ENCODE peak calls at places on chromosomes 12 and 14, in seven cellular contexts. One of them, this sample, is unnamed.

GRCh38 chr14:23058654-23059504 is 1.6 kb upstream of the CDH24 start:
- DNase-seq in NCI-H2171 treated with DMSO at 0.1 percent for 48 hours: no peak
- DNase-seq in smooth muscle cell of the brain vasculature: no peak
- DNase-seq in stimulated activated CD4-positive, alpha-beta T cell treated with anti-CD3 and anti-CD28 coated beads, Interleukin-12 subunit alpha, Interleukin-12 subunit beta, amount 100 ng/mL, for 24 hours: no peak
- DNase-seq in T-helper 1 cell: no peak
- DNase-seq in activated naive CD4-positive, alpha-beta T cell treated with anti-CD3 and anti-CD28 coated beads, Interleukin-2, amount 50 U/mL, for 16 hours: no peak
- DNase-seq in AG04450: no peak
- DNase-seq in this sample: no peak

GRCh38 chr14:20563966-20564365 is 3.1 kb upstream of the RNASE9 start:
- DNase-seq in NCI-H2171 treated with DMSO at 0.1 percent for 48 hours: no peak
- DNase-seq in smooth muscle cell of the brain vasculature: no peak
- DNase-seq in stimulated activated CD4-positive, alpha-beta T cell treated with anti-CD3 and anti-CD28 coated beads, Interleukin-12 subunit alpha, Interleukin-12 subunit beta, amount 100 ng/mL, for 24 hours: no peak
- DNase-seq in T-helper 1 cell: no peak
- DNase-seq in activated naive CD4-positive, alpha-beta T cell treated with anti-CD3 and anti-CD28 coated beads, Interleukin-2, amount 50 U/mL, for 16 hours: no peak
- DNase-seq in AG04450: no peak
- DNase-seq in this sample: no peak

GRCh38 chr12:1281683-1282366 is 290.8 kb downstream of the ERC1 start:
- DNase-seq in NCI-H2171 treated with DMSO at 0.1 percent for 48 hours: no peak
- DNase-seq in smooth muscle cell of the brain vasculature: no peak
- DNase-seq in stimulated activated CD4-positive, alpha-beta T cell treated with anti-CD3 and anti-CD28 coated beads, Interleukin-12 subunit alpha, Interleukin-12 subunit beta, amount 100 ng/mL, for 24 hours: no peak
- DNase-seq in T-helper 1 cell: no peak
- DNase-seq in activated naive CD4-positive, alpha-beta T cell treated with anti-CD3 and anti-CD28 coated beads, Interleukin-2, amount 50 U/mL, for 16 hours: no peak
- DNase-seq in AG04450: peak; percentile 61
- DNase-seq in this sample: no peak

GRCh38 chr12:112855375-112855774 is 51.4 kb upstream of the OAS1 start:
- DNase-seq in NCI-H2171 treated with DMSO at 0.1 percent for 48 hours: peak; percentile 52
- DNase-seq in smooth muscle cell of the brain vasculature: no peak
- DNase-seq in stimulated activated CD4-positive, alpha-beta T cell treated with anti-CD3 and anti-CD28 coated beads, Interleukin-12 subunit alpha, Interleukin-12 subunit beta, amount 100 ng/mL, for 24 hours: no peak
- DNase-seq in T-helper 1 cell: no peak
- DNase-seq in activated naive CD4-positive, alpha-beta T cell treated with anti-CD3 and anti-CD28 coated beads, Interleukin-2, amount 50 U/mL, for 16 hours: no peak
- DNase-seq in AG04450: no peak
- DNase-seq in this sample: no peak

GRCh38 chr14:22839159-22839779 is 2.9 kb downstream of the MMP14 start:
- DNase-seq in NCI-H2171 treated with DMSO at 0.1 percent for 48 hours: no peak
- DNase-seq in smooth muscle cell of the brain vasculature: no peak
- DNase-seq in stimulated activated CD4-positive, alpha-beta T cell treated with anti-CD3 and anti-CD28 coated beads, Interleukin-12 subunit alpha, Interleukin-12 subunit beta, amount 100 ng/mL, for 24 hours: no peak
- DNase-seq in T-helper 1 cell: no peak
- DNase-seq in activated naive CD4-positive, alpha-beta T cell treated with anti-CD3 and anti-CD28 coated beads, Interleukin-2, amount 50 U/mL, for 16 hours: no peak
- DNase-seq in AG04450: no peak
- DNase-seq in this sample: no peak

GRCh38 chr12:64218597-64218996 is 3.5 kb downstream of the KICS2 start:
- DNase-seq in NCI-H2171 treated with DMSO at 0.1 percent for 48 hours: no peak
- DNase-seq in smooth muscle cell of the brain vasculature: no peak
- DNase-seq in stimulated activated CD4-positive, alpha-beta T cell treated with anti-CD3 and anti-CD28 coated beads, Interleukin-12 subunit alpha, Interleukin-12 subunit beta, amount 100 ng/mL, for 24 hours: no peak
- DNase-seq in T-helper 1 cell: no peak
- DNase-seq in activated naive CD4-positive, alpha-beta T cell treated with anti-CD3 and anti-CD28 coated beads, Interleukin-2, amount 50 U/mL, for 16 hours: no peak
- DNase-seq in AG04450: no peak
- DNase-seq in this sample: no peak

GRCh38 chr14:82963756-82964155 is 1430.1 kb upstream of the SEL1L start:
- DNase-seq in NCI-H2171 treated with DMSO at 0.1 percent for 48 hours: no peak
- DNase-seq in smooth muscle cell of the brain vasculature: no peak
- DNase-seq in stimulated activated CD4-positive, alpha-beta T cell treated with anti-CD3 and anti-CD28 coated beads, Interleukin-12 subunit alpha, Interleukin-12 subunit beta, amount 100 ng/mL, for 24 hours: no peak
- DNase-seq in T-helper 1 cell: no peak
- DNase-seq in activated naive CD4-positive, alpha-beta T cell treated with anti-CD3 and anti-CD28 coated beads, Interleukin-2, amount 50 U/mL, for 16 hours: no peak
- DNase-seq in AG04450: no peak
- DNase-seq in this sample: no peak

GRCh38 chr14:51653096-51653814 is 1.5 kb downstream of the FRMD6 start:
- DNase-seq in NCI-H2171 treated with DMSO at 0.1 percent for 48 hours: peak; percentile 61
- DNase-seq in smooth muscle cell of the brain vasculature: peak; percentile 33
- DNase-seq in stimulated activated CD4-positive, alpha-beta T cell treated with anti-CD3 and anti-CD28 coated beads, Interleukin-12 subunit alpha, Interleukin-12 subunit beta, amount 100 ng/mL, for 24 hours: no peak
- DNase-seq in T-helper 1 cell: no peak
- DNase-seq in activated naive CD4-positive, alpha-beta T cell treated with anti-CD3 and anti-CD28 coated beads, Interleukin-2, amount 50 U/mL, for 16 hours: no peak
- DNase-seq in AG04450: no peak
- DNase-seq in this sample: no peak

GRCh38 chr12:26062566-26062965 is 62.3 kb downstream of the BHLHE41 start:
- DNase-seq in NCI-H2171 treated with DMSO at 0.1 percent for 48 hours: no peak
- DNase-seq in smooth muscle cell of the brain vasculature: peak; percentile 39
- DNase-seq in stimulated activated CD4-positive, alpha-beta T cell treated with anti-CD3 and anti-CD28 coated beads, Interleukin-12 subunit alpha, Interleukin-12 subunit beta, amount 100 ng/mL, for 24 hours: no peak
- DNase-seq in T-helper 1 cell: no peak
- DNase-seq in activated naive CD4-positive, alpha-beta T cell treated with anti-CD3 and anti-CD28 coated beads, Interleukin-2, amount 50 U/mL, for 16 hours: no peak
- DNase-seq in AG04450: peak; percentile 7
- DNase-seq in this sample: no peak

GRCh38 chr14:72925815-72926291 is 411 bp upstream of the DCAF4 start:
- DNase-seq in NCI-H2171 treated with DMSO at 0.1 percent for 48 hours: no peak
- DNase-seq in smooth muscle cell of the brain vasculature: no peak
- DNase-seq in stimulated activated CD4-positive, alpha-beta T cell treated with anti-CD3 and anti-CD28 coated beads, Interleukin-12 subunit alpha, Interleukin-12 subunit beta, amount 100 ng/mL, for 24 hours: no peak
- DNase-seq in T-helper 1 cell: no peak
- DNase-seq in activated naive CD4-positive, alpha-beta T cell treated with anti-CD3 and anti-CD28 coated beads, Interleukin-2, amount 50 U/mL, for 16 hours: no peak
- DNase-seq in AG04450: no peak
- DNase-seq in this sample: no peak

GRCh38 chr12:98373019-98373554 is 142.3 kb upstream of the TMPO start:
- DNase-seq in NCI-H2171 treated with DMSO at 0.1 percent for 48 hours: peak; percentile 60
- DNase-seq in smooth muscle cell of the brain vasculature: no peak
- DNase-seq in stimulated activated CD4-positive, alpha-beta T cell treated with anti-CD3 and anti-CD28 coated beads, Interleukin-12 subunit alpha, Interleukin-12 subunit beta, amount 100 ng/mL, for 24 hours: no peak
- DNase-seq in T-helper 1 cell: no peak
- DNase-seq in activated naive CD4-positive, alpha-beta T cell treated with anti-CD3 and anti-CD28 coated beads, Interleukin-2, amount 50 U/mL, for 16 hours: no peak
- DNase-seq in AG04450: no peak
- DNase-seq in this sample: no peak

GRCh38 chr14:74888164-74889158 is 6.7 kb downstream of the DLST start:
- DNase-seq in NCI-H2171 treated with DMSO at 0.1 percent for 48 hours: no peak
- DNase-seq in smooth muscle cell of the brain vasculature: no peak
- DNase-seq in stimulated activated CD4-positive, alpha-beta T cell treated with anti-CD3 and anti-CD28 coated beads, Interleukin-12 subunit alpha, Interleukin-12 subunit beta, amount 100 ng/mL, for 24 hours: no peak
- DNase-seq in T-helper 1 cell: no peak
- DNase-seq in activated naive CD4-positive, alpha-beta T cell treated with anti-CD3 and anti-CD28 coated beads, Interleukin-2, amount 50 U/mL, for 16 hours: no peak
- DNase-seq in AG04450: no peak
- DNase-seq in this sample: no peak

GRCh38 chr14:71166434-71166833 is 259.2 kb downstream of the PCNX1 start:
- DNase-seq in NCI-H2171 treated with DMSO at 0.1 percent for 48 hours: peak; percentile 54
- DNase-seq in smooth muscle cell of the brain vasculature: no peak
- DNase-seq in stimulated activated CD4-positive, alpha-beta T cell treated with anti-CD3 and anti-CD28 coated beads, Interleukin-12 subunit alpha, Interleukin-12 subunit beta, amount 100 ng/mL, for 24 hours: no peak
- DNase-seq in T-helper 1 cell: no peak
- DNase-seq in activated naive CD4-positive, alpha-beta T cell treated with anti-CD3 and anti-CD28 coated beads, Interleukin-2, amount 50 U/mL, for 16 hours: no peak
- DNase-seq in AG04450: peak; percentile 21
- DNase-seq in this sample: no peak

GRCh38 chr14:69101331-69101826 is 51.5 kb downstream of the DCAF5 start:
- DNase-seq in NCI-H2171 treated with DMSO at 0.1 percent for 48 hours: peak; percentile 3
- DNase-seq in smooth muscle cell of the brain vasculature: peak; percentile 46
- DNase-seq in stimulated activated CD4-positive, alpha-beta T cell treated with anti-CD3 and anti-CD28 coated beads, Interleukin-12 subunit alpha, Interleukin-12 subunit beta, amount 100 ng/mL, for 24 hours: no peak
- DNase-seq in T-helper 1 cell: no peak
- DNase-seq in activated naive CD4-positive, alpha-beta T cell treated with anti-CD3 and anti-CD28 coated beads, Interleukin-2, amount 50 U/mL, for 16 hours: no peak
- DNase-seq in AG04450: peak; percentile 55
- DNase-seq in this sample: no peak

GRCh38 chr12:76237086-76237701 is 111.0 kb downstream of the BBS10 start:
- DNase-seq in NCI-H2171 treated with DMSO at 0.1 percent for 48 hours: no peak
- DNase-seq in smooth muscle cell of the brain vasculature: no peak
- DNase-seq in stimulated activated CD4-positive, alpha-beta T cell treated with anti-CD3 and anti-CD28 coated beads, Interleukin-12 subunit alpha, Interleukin-12 subunit beta, amount 100 ng/mL, for 24 hours: no peak
- DNase-seq in T-helper 1 cell: no peak
- DNase-seq in activated naive CD4-positive, alpha-beta T cell treated with anti-CD3 and anti-CD28 coated beads, Interleukin-2, amount 50 U/mL, for 16 hours: no peak
- DNase-seq in AG04450: no peak
- DNase-seq in this sample: no peak

GRCh38 chr14:85250369-85250768 is 279.6 kb upstream of the FLRT2 start:
- DNase-seq in NCI-H2171 treated with DMSO at 0.1 percent for 48 hours: no peak
- DNase-seq in smooth muscle cell of the brain vasculature: no peak
- DNase-seq in stimulated activated CD4-positive, alpha-beta T cell treated with anti-CD3 and anti-CD28 coated beads, Interleukin-12 subunit alpha, Interleukin-12 subunit beta, amount 100 ng/mL, for 24 hours: no peak
- DNase-seq in T-helper 1 cell: no peak
- DNase-seq in activated naive CD4-positive, alpha-beta T cell treated with anti-CD3 and anti-CD28 coated beads, Interleukin-2, amount 50 U/mL, for 16 hours: no peak
- DNase-seq in AG04450: no peak
- DNase-seq in this sample: no peak

GRCh38 chr12:89451876-89452275 is 72.7 kb downstream of the GALNT4 start:
- DNase-seq in NCI-H2171 treated with DMSO at 0.1 percent for 48 hours: no peak
- DNase-seq in smooth muscle cell of the brain vasculature: no peak
- DNase-seq in stimulated activated CD4-positive, alpha-beta T cell treated with anti-CD3 and anti-CD28 coated beads, Interleukin-12 subunit alpha, Interleukin-12 subunit beta, amount 100 ng/mL, for 24 hours: no peak
- DNase-seq in T-helper 1 cell: no peak
- DNase-seq in activated naive CD4-positive, alpha-beta T cell treated with anti-CD3 and anti-CD28 coated beads, Interleukin-2, amount 50 U/mL, for 16 hours: no peak
- DNase-seq in AG04450: peak; percentile 60
- DNase-seq in this sample: no peak

GRCh38 chr14:52879958-52880357 is 70.9 kb downstream of the FERMT2 start:
- DNase-seq in NCI-H2171 treated with DMSO at 0.1 percent for 48 hours: no peak
- DNase-seq in smooth muscle cell of the brain vasculature: no peak
- DNase-seq in stimulated activated CD4-positive, alpha-beta T cell treated with anti-CD3 and anti-CD28 coated beads, Interleukin-12 subunit alpha, Interleukin-12 subunit beta, amount 100 ng/mL, for 24 hours: no peak
- DNase-seq in T-helper 1 cell: no peak
- DNase-seq in activated naive CD4-positive, alpha-beta T cell treated with anti-CD3 and anti-CD28 coated beads, Interleukin-2, amount 50 U/mL, for 16 hours: no peak
- DNase-seq in AG04450: no peak
- DNase-seq in this sample: no peak

GRCh38 chr14:22600027-22600426 is 1.9 kb downstream of the ABHD4 start:
- DNase-seq in NCI-H2171 treated with DMSO at 0.1 percent for 48 hours: no peak
- DNase-seq in smooth muscle cell of the brain vasculature: no peak
- DNase-seq in stimulated activated CD4-positive, alpha-beta T cell treated with anti-CD3 and anti-CD28 coated beads, Interleukin-12 subunit alpha, Interleukin-12 subunit beta, amount 100 ng/mL, for 24 hours: no peak
- DNase-seq in T-helper 1 cell: no peak
- DNase-seq in activated naive CD4-positive, alpha-beta T cell treated with anti-CD3 and anti-CD28 coated beads, Interleukin-2, amount 50 U/mL, for 16 hours: no peak
- DNase-seq in AG04450: no peak
- DNase-seq in this sample: no peak

GRCh38 chr12:87687362-87687761 is 341.8 kb downstream of the C12orf50 start:
- DNase-seq in NCI-H2171 treated with DMSO at 0.1 percent for 48 hours: no peak
- DNase-seq in smooth muscle cell of the brain vasculature: peak; percentile 2
- DNase-seq in stimulated activated CD4-positive, alpha-beta T cell treated with anti-CD3 and anti-CD28 coated beads, Interleukin-12 subunit alpha, Interleukin-12 subunit beta, amount 100 ng/mL, for 24 hours: no peak
- DNase-seq in T-helper 1 cell: no peak
- DNase-seq in activated naive CD4-positive, alpha-beta T cell treated with anti-CD3 and anti-CD28 coated beads, Interleukin-2, amount 50 U/mL, for 16 hours: no peak
- DNase-seq in AG04450: peak; percentile 24
- DNase-seq in this sample: no peak

GRCh38 chr12:52220456-52220855 is 12.6 kb upstream of the KRT7 start:
- DNase-seq in NCI-H2171 treated with DMSO at 0.1 percent for 48 hours: no peak
- DNase-seq in smooth muscle cell of the brain vasculature: no peak
- DNase-seq in stimulated activated CD4-positive, alpha-beta T cell treated with anti-CD3 and anti-CD28 coated beads, Interleukin-12 subunit alpha, Interleukin-12 subunit beta, amount 100 ng/mL, for 24 hours: no peak
- DNase-seq in T-helper 1 cell: no peak
- DNase-seq in activated naive CD4-positive, alpha-beta T cell treated with anti-CD3 and anti-CD28 coated beads, Interleukin-2, amount 50 U/mL, for 16 hours: no peak
- DNase-seq in AG04450: no peak
- DNase-seq in this sample: no peak

This sample was measured in immature natural killer cell.